ENCODE peak calls at places on chromosome 22, in four cellular contexts. I is K562, S is GM12878, X is HepG2. U is an unnamed sample.

GRCh38 chr22:18148508-18148965 is 1.4 kb upstream of the USP18 start:
- DNase-seq in X (peak; percentile 94), I (no peak), S (no peak), U (no peak)

GRCh38 chr22:32823024-32823730 is 21.7 kb downstream of the TIMP3 start:
- DNase-seq in S (no peak), I (peak; percentile 43), X (peak; percentile 62), U (peak; percentile 70)

GRCh38 chr22:23137905-23138520 is 3.8 kb downstream of the RSPH14 start:
- DNase-seq in X (no peak), I (peak; percentile 71), S (peak; percentile 86), U (no peak)

GRCh38 chr22:20267441-20268288 is 453 bp downstream of the RTN4R start:
- DNase-seq in S (no peak), X (no peak), I (peak; percentile 79), U (peak; percentile 40)

GRCh38 chr22:11627798-11628650 is 3900.0 kb upstream of the OR11H1 start:
- DNase-seq in X (no peak), S (no peak), I (no peak), U (no peak)

GRCh38 chr22:40595497-40596234 is 40.9 kb downstream of the MRTFA start:
- DNase-seq in I (no peak), S (no peak), X (no peak), U (no peak)

GRCh38 chr22:44544523-44545433 is 46.7 kb upstream of the RTL6 start:
- DNase-seq in X (no peak), S (no peak), I (no peak), U (no peak)

GRCh38 chr22:42329504-42329903 is 59.1 kb upstream of the TCF20 start:
- DNase-seq in S (no peak), X (no peak), I (no peak), U (no peak)

GRCh38 chr22:45340323-45340722 is 30.6 kb downstream of the FAM118A start:
- DNase-seq in X (no peak), I (no peak), S (no peak), U (no peak)

GRCh38 chr22:23526588-23527315 is 53.3 kb downstream of the IGLL1 start:
- DNase-seq in X (no peak), S (no peak), I (no peak), U (no peak)

GRCh38 chr22:24410110-24410856 is 17.1 kb upstream of the ADORA2A start:
- DNase-seq in S (no peak), I (no peak), X (no peak), U (no peak)

GRCh38 chr22:21026783-21027692 is 5.3 kb downstream of the SLC7A4 start:
- DNase-seq in I (no peak), S (no peak), X (no peak), U (no peak)

GRCh38 chr22:46379301-46379930 is 43.9 kb downstream of the TRMU start:
- DNase-seq in S (no peak), I (no peak), X (peak; percentile 89), U (no peak)

DNA sequence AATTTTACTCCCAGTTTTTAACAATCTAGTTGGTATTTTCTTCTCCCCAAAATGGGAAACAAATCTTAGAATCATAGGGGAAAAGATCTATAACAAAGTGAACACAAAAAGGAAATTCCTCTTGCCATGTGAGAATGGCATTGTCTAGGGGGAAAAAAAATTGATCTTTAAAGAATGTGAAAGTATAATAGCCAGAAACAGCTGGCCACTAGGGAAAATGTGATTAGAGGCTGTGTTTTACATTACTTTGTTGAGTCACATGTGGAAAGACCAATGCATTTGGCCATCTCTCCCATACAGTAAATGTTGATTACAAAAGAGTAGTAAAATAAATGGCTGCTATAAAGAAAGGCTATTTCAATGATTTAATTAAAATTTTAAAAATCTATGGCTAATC is 30.7 kb downstream of the CHEK2 start:
- DNase-seq in X (no peak), I (no peak), S (no peak), U (no peak)
- TF ChIP-seq TARDBP in X (no peak), I (no peak), S (no peak), U (no peak)

GRCh38 chr22:29152381-29153138 is 53.1 kb upstream of the EMID1 start:
- DNase-seq in S (no peak), I (peak; percentile 51), X (no peak), U (no peak)
- TF ChIP-seq TARDBP in S (no peak), I (no peak), X (no peak), U (no peak)

DNA sequence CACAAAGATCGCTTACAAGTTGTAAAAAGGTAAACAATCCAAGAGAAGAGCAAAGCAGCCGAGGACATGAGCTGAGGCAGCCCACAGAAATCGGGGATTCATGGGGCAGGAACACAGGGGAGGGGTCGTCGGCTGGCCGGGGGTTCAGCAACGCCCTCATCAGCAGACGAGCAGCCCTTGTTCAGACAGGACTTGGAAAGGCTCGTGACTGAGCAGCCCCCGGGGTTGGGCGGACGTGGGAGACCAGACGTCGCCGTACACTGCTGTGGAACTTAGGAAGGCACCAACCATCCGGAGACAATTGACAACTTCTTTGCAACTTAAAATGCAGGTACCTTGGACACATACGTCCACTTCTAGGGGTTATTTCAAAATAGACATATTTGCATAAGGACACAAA is 370.5 kb downstream of the BRD1 start:
- DNase-seq in I (no peak), X (no peak), S (no peak), U (no peak)
- TF ChIP-seq TARDBP in I (no peak), X (no peak), S (no peak), U (no peak)

GRCh38 chr22:38220163-38220562 is 18.4 kb downstream of the MAFF start:
- DNase-seq in S (no peak), I (no peak), X (no peak), U (no peak)

GRCh38 chr22:38219644-38220043 is 17.9 kb downstream of the MAFF start:
- DNase-seq in S (no peak), I (no peak), X (no peak), U (no peak)

GRCh38 chr22:38221407-38221806 is 19.6 kb downstream of the MAFF start:
- DNase-seq in X (no peak), I (no peak), S (no peak), U (no peak)

GRCh38 chr22:38220653-38221386 is 19.0 kb downstream of the MAFF start:
- DNase-seq in I (no peak), X (no peak), S (no peak), U (no peak)

DNA sequence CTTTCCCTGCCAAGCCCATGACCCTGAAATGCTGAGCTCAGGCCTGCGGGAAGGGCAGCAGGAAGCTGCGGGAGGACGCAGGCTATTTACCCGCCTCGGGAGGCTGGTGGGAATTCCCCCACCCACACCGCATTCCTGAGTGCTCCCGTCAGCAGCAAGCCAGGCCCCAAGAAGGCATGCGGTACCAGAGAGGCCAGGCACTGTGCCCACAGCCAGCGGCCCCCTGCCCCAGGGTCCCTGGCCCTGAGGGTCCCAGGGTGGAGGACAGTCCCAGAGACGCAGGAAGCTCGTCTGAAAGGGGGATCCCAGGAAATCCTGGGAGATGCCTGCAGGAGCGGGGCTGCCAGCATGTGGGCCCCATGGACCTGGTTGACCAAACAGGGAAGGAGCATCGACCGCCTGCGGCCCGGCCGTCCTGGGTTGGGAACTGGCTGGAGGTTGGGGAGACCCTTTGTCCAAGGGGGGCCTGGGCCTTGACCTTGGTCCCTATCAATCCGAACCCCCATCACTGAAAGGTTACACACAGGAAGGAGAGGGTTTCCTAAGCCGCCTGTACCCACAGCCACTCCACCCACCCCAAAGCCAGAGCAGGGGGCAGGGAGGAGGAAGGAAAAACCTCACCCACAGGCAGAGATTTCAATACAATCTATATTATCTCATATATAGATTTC is 17.0 kb downstream of the MAFF start:
- DNase-seq in X (peak; percentile 76), I (no peak), S (no peak), U (no peak)
- TF ChIP-seq TARDBP in X (peak; percentile 83), I (no peak), S (no peak), U (no peak)

GRCh38 chr22:38745676-38746460 is 9.9 kb downstream of the SUN2 start:
- DNase-seq in I (no peak), X (no peak), S (no peak), U (no peak)
- TF ChIP-seq TARDBP in I (no peak), X (no peak), S (no peak), U (no peak)

GRCh38 chr22:38757464-38757757 is 1.6 kb upstream of the SUN2 start:
- DNase-seq in X (no peak), S (no peak), I (no peak), U (no peak)

GRCh38 chr22:38756631-38757463 is 1.0 kb upstream of the SUN2 start:
- DNase-seq in I (no peak), S (no peak), X (no peak), U (no peak)

GRCh38 chr22:38759005-38759404 is 3.2 kb upstream of the SUN2 start:
- DNase-seq in X (no peak), S (no peak), I (no peak), U (no peak)

GRCh38 chr22:38760477-38761201 is 4.8 kb upstream of the SUN2 start:
- DNase-seq in I (no peak), X (peak; percentile 21), S (no peak), U (no peak)

GRCh38 chr22:38758276-38758945 is 2.6 kb upstream of the SUN2 start:
- DNase-seq in I (no peak), X (no peak), S (no peak), U (no peak)
- TF ChIP-seq TARDBP in I (no peak), X (no peak), S (no peak), U (no peak)

GRCh38 chr22:47837703-47838102 is 1075.3 kb downstream of the TBC1D22A start:
- DNase-seq in X (peak; percentile 30), I (peak; percentile 28), S (no peak), U (no peak)
- TF ChIP-seq TARDBP in X (no peak), I (no peak), S (no peak), U (no peak)

GRCh38 chr22:16937811-16938210 is 70.2 kb downstream of the GAB4 start:
- DNase-seq in S (no peak), X (no peak), I (no peak), U (no peak)
- TF ChIP-seq TARDBP in S (no peak), X (no peak), I (no peak), U (no peak)

GRCh38 chr22:35258144-35258988 is 1.1 kb downstream of the HMGXB4 start:
- DNase-seq in X (no peak), S (no peak), I (peak; percentile 11), U (peak; percentile 45)
- TF ChIP-seq TARDBP in X (no peak), S (no peak), I (no peak), U (no peak)

DNA sequence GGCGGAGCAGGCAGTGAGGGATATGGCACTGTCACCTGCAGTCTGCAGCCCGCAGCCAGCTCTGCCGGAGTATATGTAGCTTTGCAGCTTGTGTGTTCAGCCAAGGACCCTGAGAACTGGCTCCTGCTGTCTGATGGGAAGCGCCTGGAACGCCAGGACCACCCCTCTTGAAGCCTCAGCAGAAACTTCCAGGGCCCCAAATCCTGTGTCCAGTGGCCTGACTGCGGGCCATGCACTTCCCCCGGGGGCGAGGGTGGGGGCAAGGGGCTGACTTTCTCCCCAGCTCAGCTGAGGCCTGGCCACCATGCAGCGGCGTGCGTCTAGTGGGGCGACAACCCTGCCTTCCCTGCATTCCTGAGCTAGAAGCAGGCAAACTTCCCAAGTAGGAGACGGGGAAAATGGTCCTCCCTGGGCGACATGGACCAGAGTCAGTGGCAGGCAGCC is 32.3 kb downstream of the PISD start:
- DNase-seq in I (no peak), S (no peak), X (no peak), U (no peak)
- TF ChIP-seq TARDBP in I (no peak), S (no peak), X (no peak), U (no peak)